ENCODE peak calls at places on chromosomes 4 and X, in seven cellular contexts. P, G, E, S, B, D and J are unnamed samples.

GRCh38 chr4:124111922-124112321 is 600.6 kb downstream of the ANKRD50 start:
- DNase-seq in P (no peak), G (no peak), E (peak), S (peak), B (no peak), D (peak), J (no peak)

GRCh38 chr4:41661447-41662076 is 87.0 kb downstream of the PHOX2B start:
- DNase-seq in P (peak), G (peak), E (peak), S (peak), B (no peak), D (peak), J (peak)

GRCh38 chr4:18318682-18319410 is 297.3 kb upstream of the LCORL start:
- DNase-seq in P (peak), G (no peak), E (no peak), S (no peak), B (no peak), D (no peak), J (no peak)

GRCh38 chrX:67720344-67720743 is 176.5 kb downstream of the AR start:
- DNase-seq in P (no peak), G (no peak), E (no peak), S (no peak), B (no peak), D (peak), J (peak)

GRCh38 chrX:51332188-51332942 is at the start of gene NUDT10:
- DNase-seq in P (peak), G (no peak), E (peak), S (no peak), B (peak), D (peak), J (peak)

GRCh38 chr4:140876597-140877364 is 120.6 kb upstream of the TBC1D9 start:
- DNase-seq in P (no peak), G (no peak), E (no peak), S (no peak), B (no peak), D (peak), J (no peak)

GRCh38 chrX:67545772-67546495 is 2.1 kb downstream of the AR start:
- DNase-seq in P (peak), G (no peak), E (peak), S (no peak), B (no peak), D (peak), J (peak)

GRCh38 chrX:37701588-37701987 is 16.0 kb downstream of the XK start:
- DNase-seq in P (no peak), G (no peak), E (no peak), S (no peak), B (no peak), D (no peak), J (no peak)

GRCh38 chrX:54063361-54063760 is 19.1 kb upstream of the PHF8 start:
- DNase-seq in P (no peak), G (no peak), E (no peak), S (no peak), B (no peak), D (no peak), J (no peak)

DNA sequence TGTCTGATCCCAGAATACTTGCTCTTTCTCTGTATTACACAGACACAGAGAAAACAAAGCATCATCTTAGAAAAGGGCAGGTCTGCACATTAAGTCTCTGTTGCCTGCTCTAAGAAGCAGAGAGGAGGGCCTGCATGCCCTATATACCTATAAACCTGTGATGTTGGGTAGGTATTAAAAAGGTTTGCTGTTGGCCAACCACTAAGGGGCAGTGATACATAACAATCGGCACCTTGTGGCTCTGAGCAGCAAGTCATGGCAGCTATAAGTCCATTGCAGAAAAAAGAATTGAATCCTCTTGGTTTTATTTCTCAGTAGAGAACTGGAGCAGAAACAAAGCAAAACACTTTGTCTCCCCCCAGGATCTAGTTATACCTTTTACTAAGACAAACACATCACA is 1364.4 kb downstream of the STIM2 start:
- DNase-seq in P (no peak), G (no peak), E (peak), S (peak), B (no peak), D (peak), J (no peak)
- TF ChIP-seq CTCF in P (peak), G (no peak), E (peak), S (peak), B (no peak), D (peak), J (no peak)

GRCh38 chr4:78956979-78957378 is 17.7 kb upstream of the PAQR3 start:
- DNase-seq in P (no peak), G (no peak), E (no peak), S (no peak), B (no peak), D (no peak), J (no peak)

GRCh38 chr4:78953231-78953630 is 14.0 kb upstream of the PAQR3 start:
- DNase-seq in P (no peak), G (no peak), E (no peak), S (no peak), B (no peak), D (no peak), J (no peak)

GRCh38 chr4:78949735-78950134 is 10.5 kb upstream of the PAQR3 start:
- DNase-seq in P (no peak), G (no peak), E (no peak), S (no peak), B (no peak), D (peak), J (no peak)

GRCh38 chr4:78951862-78952472 is 12.7 kb upstream of the PAQR3 start:
- DNase-seq in P (no peak), G (no peak), E (peak), S (peak), B (no peak), D (peak), J (peak)

GRCh38 chr4:78954048-78954666 is 14.9 kb upstream of the PAQR3 start:
- DNase-seq in P (no peak), G (no peak), E (peak), S (peak), B (no peak), D (peak), J (no peak)
- TF ChIP-seq CTCF in P (no peak), G (no peak), E (peak), S (peak), B (peak), D (peak), J (no peak)

DNA sequence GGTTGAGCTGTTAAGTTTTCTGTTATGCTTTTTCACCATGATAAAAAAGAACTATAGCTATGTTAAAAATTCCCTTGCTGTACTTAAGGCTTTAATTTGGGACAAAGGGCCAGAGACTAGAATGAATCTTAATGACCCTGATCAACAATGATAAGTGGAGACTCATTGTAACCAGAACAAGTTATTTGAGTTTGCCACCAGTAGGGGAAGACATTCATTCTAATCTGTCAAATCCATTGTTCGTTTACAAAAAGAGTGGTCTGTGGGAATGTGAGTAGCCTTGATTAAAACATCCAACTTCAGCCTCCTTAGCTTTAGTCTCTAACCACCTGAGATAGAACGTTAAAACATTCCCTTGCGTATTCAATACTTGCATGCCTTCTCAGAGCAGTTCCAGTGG is 66.0 kb downstream of the EGF start:
- DNase-seq in P (no peak), G (no peak), E (no peak), S (no peak), B (no peak), D (no peak), J (no peak)
- TF ChIP-seq CTCF in P (no peak), G (no peak), E (no peak), S (peak), B (peak), D (no peak), J (no peak)

GRCh38 chr4:40546972-40547371 is 82.7 kb downstream of the RBM47 start:
- DNase-seq in P (no peak), G (no peak), E (no peak), S (no peak), B (no peak), D (no peak), J (no peak)

GRCh38 chr4:40548256-40548655 is 81.4 kb downstream of the RBM47 start:
- DNase-seq in P (no peak), G (no peak), E (no peak), S (no peak), B (no peak), D (peak), J (no peak)

GRCh38 chr4:40544216-40544615 is 85.4 kb downstream of the RBM47 start:
- DNase-seq in P (no peak), G (no peak), E (no peak), S (no peak), B (no peak), D (no peak), J (no peak)

GRCh38 chr4:40546506-40546905 is 83.2 kb downstream of the RBM47 start:
- DNase-seq in P (peak), G (no peak), E (no peak), S (no peak), B (no peak), D (no peak), J (no peak)

GRCh38 chr4:40547446-40548132 is 82.1 kb downstream of the RBM47 start:
- DNase-seq in P (no peak), G (no peak), E (no peak), S (peak), B (no peak), D (peak), J (no peak)
- TF ChIP-seq CTCF in P (no peak), G (no peak), E (no peak), S (no peak), B (no peak), D (no peak), J (no peak)

GRCh38 chr4:153026947-153027346 is 90.8 kb downstream of the FHDC1 start:
- DNase-seq in P (no peak), G (no peak), E (no peak), S (no peak), B (no peak), D (no peak), J (no peak)
- TF ChIP-seq CTCF in P (no peak), G (no peak), E (no peak), S (no peak), B (no peak), D (no peak), J (no peak)

DNA sequence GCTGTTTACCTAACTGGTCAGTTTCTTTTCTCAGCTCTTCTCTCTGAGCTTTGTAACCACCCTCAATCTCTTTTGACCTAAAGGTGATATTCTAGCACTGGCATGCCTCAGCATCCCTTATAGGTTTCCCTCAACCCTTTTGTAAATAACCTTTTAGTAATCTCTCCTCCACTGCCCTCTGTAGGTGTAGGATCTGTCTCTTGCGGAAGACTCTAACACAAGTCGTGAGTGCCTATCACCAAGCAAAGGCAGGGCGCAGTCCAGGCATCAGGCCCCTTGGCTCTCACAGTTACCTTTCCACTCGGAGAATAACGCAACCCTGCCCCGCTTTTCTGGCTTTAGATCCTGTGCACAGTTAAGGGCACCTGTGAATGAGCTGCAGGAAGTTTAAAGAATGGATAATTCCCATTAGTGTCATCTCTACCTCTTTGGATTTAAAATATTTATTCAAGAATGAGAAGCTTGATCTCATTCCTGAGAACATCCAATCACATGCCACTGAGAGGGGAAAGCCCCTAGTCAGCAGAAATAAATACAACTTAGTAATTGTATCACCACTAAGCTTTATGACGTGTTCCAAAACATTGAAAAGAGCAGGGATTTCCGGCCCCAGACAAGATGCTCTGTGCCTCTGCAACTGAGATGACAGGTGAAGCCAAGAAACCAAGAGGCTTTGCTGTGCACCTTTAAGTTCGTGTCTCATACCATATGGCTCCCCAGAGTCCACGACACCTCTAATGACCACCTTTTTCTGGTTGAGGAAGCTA is 58.8 kb downstream of the SPINK2 start:
- DNase-seq in P (no peak), G (peak), E (no peak), S (no peak), B (no peak), D (no peak), J (no peak)
- TF ChIP-seq CTCF in P (no peak), G (no peak), E (no peak), S (no peak), B (no peak), D (no peak), J (no peak)

GRCh38 chr4:133467290-133467947 is 318.3 kb downstream of the PCDH10 start:
- DNase-seq in P (no peak), G (no peak), E (no peak), S (no peak), B (no peak), D (no peak), J (no peak)

GRCh38 chr4:133464311-133464710 is 315.2 kb downstream of the PCDH10 start:
- DNase-seq in P (no peak), G (no peak), E (no peak), S (no peak), B (no peak), D (no peak), J (no peak)

DNA sequence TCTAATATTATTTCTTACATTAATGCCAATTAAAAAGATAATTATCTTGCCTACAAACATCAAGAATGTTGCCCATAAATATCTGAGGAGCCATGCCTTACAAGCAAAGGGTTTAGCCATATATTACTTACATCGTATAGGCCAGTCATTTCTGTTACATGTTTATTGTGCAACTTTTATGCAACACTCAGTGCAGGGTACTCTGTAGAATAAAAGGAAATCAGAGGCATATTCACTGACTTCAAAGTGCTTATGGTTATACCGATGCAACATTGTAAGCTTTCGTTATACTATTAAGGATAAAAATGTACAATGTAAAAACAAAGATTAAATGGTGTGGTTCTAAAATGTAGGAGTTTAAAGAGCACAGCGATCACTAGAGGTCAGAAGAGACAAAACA is 315.9 kb downstream of the PCDH10 start:
- DNase-seq in P (no peak), G (no peak), E (no peak), S (no peak), B (no peak), D (no peak), J (no peak)
- TF ChIP-seq CTCF in P (no peak), G (no peak), E (no peak), S (no peak), B (no peak), D (no peak), J (no peak)

GRCh38 chrX:49829016-49829415 is at the start of gene PAGE4:
- DNase-seq in P (no peak), G (no peak), E (peak), S (no peak), B (no peak), D (no peak), J (no peak)
- TF ChIP-seq CTCF in P (no peak), G (no peak), E (no peak), S (no peak), B (no peak), D (no peak), J (no peak)

DNA sequence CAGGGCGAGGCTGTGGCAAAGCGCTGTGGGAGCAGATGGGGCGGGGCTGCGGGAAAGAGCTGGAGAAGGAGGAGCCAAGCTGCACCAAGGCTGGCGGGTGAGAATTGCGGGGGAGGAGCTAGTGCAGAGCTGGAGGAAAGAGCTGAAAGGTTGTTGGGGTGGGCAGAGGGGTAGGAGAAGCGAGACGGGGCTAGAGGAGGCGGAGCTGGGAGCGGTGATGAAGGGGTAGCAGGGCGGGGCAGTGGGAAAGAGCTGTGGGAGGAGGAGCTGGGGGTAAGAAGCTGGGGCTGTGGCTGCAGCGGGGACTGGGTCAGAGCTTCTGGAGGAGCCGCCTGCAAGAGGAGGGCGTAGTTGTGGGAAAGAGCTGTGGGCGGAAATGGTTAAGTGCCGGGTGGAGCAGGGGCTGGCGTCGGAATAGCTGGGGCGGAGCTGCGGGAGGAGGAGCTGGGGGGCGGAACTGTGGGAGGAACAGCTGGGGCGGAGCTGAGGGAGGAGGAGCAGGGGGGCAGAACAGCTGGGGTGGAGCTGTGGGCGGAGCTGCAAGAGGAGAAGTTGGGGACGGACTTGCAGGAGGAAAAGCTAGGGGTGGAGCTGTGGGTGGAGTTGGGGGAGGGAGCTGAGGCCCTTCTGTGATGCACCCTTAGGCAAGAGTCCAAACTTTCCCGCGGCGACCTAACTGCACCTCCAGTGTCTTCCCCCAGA is 1.9 kb upstream of the EOLA2 start:
- DNase-seq in P (peak), G (peak), E (peak), S (peak), B (peak), D (peak), J (peak)
- TF ChIP-seq CTCF in P (peak), G (no peak), E (peak), S (peak), B (peak), D (peak), J (peak)